ENCODE peak calls at places on chromosomes 16 and 17, in eight cellular contexts. O, C, H, I, V, D, G and Q are unnamed samples.

GRCh38 chr16:30748634-30749445 is 615 bp downstream of the PHKG2 start:
- DNase-seq in O (peak; percentile 57), C (no peak), H (peak; percentile 24), I (peak; percentile 23), V (peak; percentile 48), D (peak; percentile 50), G (peak; percentile 49), Q (peak; percentile 53)

GRCh38 chr16:88504489-88505404 is 51.7 kb downstream of the ZFPM1 start:
- DNase-seq in O (no peak), C (no peak), H (no peak), I (no peak), V (peak; percentile 32), D (no peak), G (peak; percentile 93), Q (no peak)

GRCh38 chr17:41695134-41695661 is 6.5 kb downstream of the EIF1 start:
- DNase-seq in O (peak; percentile 19), C (no peak), H (no peak), I (no peak), V (no peak), D (no peak), G (no peak), Q (no peak)

GRCh38 chr16:28258571-28258970 is 33.8 kb upstream of the SBK1 start:
- DNase-seq in O (peak; percentile 40), C (peak; percentile 71), H (peak; percentile 22), I (no peak), V (peak; percentile 24), D (peak; percentile 79), G (no peak), Q (no peak)

GRCh38 chr17:38617967-38618760 is 12.4 kb upstream of the SRCIN1 start:
- DNase-seq in O (no peak), C (no peak), H (no peak), I (no peak), V (no peak), D (no peak), G (no peak), Q (no peak)

GRCh38 chr17:76088041-76088867 is 9.3 kb downstream of the ZACN start:
- DNase-seq in O (no peak), C (no peak), H (no peak), I (no peak), V (no peak), D (no peak), G (no peak), Q (no peak)

GRCh38 chr17:74523308-74523707 is 8.0 kb downstream of the CD300LB start:
- DNase-seq in O (no peak), C (no peak), H (no peak), I (no peak), V (no peak), D (no peak), G (no peak), Q (no peak)

GRCh38 chr16:73527191-73527590 is 479.3 kb upstream of the ZFHX3 start:
- DNase-seq in O (peak; percentile 1), C (no peak), H (no peak), I (no peak), V (no peak), D (no peak), G (no peak), Q (peak; percentile 6)

GRCh38 chr17:82959990-82960418 is 119.4 kb upstream of the METRNL start:
- DNase-seq in O (no peak), C (peak; percentile 13), H (no peak), I (no peak), V (peak; percentile 6), D (peak; percentile 8), G (no peak), Q (no peak)

GRCh38 chr17:27980035-27980434 is 62.4 kb upstream of the NLK start:
- DNase-seq in O (peak; percentile 76), C (no peak), H (peak; percentile 79), I (no peak), V (no peak), D (no peak), G (no peak), Q (no peak)

GRCh38 chr17:80779961-80780380 is 211.7 kb upstream of the CHMP6 start:
- DNase-seq in O (peak; percentile 71), C (no peak), H (peak; percentile 93), I (peak; percentile 94), V (no peak), D (no peak), G (no peak), Q (peak; percentile 91)

GRCh38 chr17:81635973-81636504 is 873 bp downstream of the NPLOC4 start:
- DNase-seq in O (peak; percentile 64), C (no peak), H (no peak), I (no peak), V (no peak), D (no peak), G (no peak), Q (no peak)

GRCh38 chr16:66446737-66447136 is 19.6 kb downstream of the BEAN1 start:
- DNase-seq in O (no peak), C (no peak), H (no peak), I (no peak), V (no peak), D (no peak), G (no peak), Q (no peak)

GRCh38 chr17:14355556-14355955 is 54.7 kb downstream of the HS3ST3B1 start:
- DNase-seq in O (no peak), C (no peak), H (no peak), I (no peak), V (no peak), D (no peak), G (no peak), Q (no peak)

GRCh38 chr16:78437352-78437968 is 338.0 kb downstream of the WWOX start:
- DNase-seq in O (peak; percentile 32), C (no peak), H (no peak), I (peak; percentile 39), V (peak; percentile 11), D (no peak), G (peak; percentile 26), Q (peak; percentile 45)

GRCh38 chr17:35743911-35744328 is 9.1 kb downstream of the GAS2L2 start:
- DNase-seq in O (peak; percentile 57), C (no peak), H (peak; percentile 51), I (peak; percentile 45), V (peak; percentile 64), D (no peak), G (no peak), Q (peak; percentile 80)

DNA sequence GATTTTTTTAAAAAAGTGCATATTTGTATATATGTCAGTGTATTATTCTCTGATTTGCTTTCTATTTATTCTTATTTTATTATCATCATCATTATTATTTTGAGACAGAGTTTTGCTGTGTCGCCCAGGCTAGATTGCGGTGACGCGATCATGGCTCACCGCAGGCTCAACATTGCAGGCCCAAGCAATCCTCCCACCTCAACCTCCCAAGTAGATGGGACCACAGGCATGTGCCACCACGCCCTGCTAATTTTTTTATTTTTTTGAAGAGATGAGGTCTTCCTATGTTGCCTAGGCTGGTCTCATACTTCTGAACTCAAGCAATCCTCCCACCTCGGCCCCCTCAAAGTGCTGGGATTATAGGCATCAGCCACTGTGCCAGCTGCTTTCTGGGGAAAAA is 8.4 kb upstream of the ARHGAP17 start:
- DNase-seq in O (no peak), C (no peak), H (no peak), I (no peak), V (peak; percentile 45), D (no peak), G (no peak), Q (peak; percentile 70)
- H3K4me3 ChIP-seq in O (no peak overlapping the region), C (no peak overlapping the region), H (no peak overlapping the region), I (no peak overlapping the region), V (no peak overlapping the region), D (no peak overlapping the region), G (no peak overlapping the region), Q (no peak overlapping the region)

GRCh38 chr17:50090971-50091950 is 3.9 kb upstream of the PDK2 start:
- DNase-seq in O (no peak), C (no peak), H (no peak), I (no peak), V (no peak), D (no peak), G (no peak), Q (no peak)

GRCh38 chr17:50087246-50087911 is 7.8 kb upstream of the PDK2 start:
- DNase-seq in O (peak; percentile 83), C (peak; percentile 74), H (peak; percentile 73), I (peak; percentile 71), V (peak; percentile 69), D (peak; percentile 75), G (no peak), Q (peak; percentile 77)

GRCh38 chr17:50088952-50089825 is 6.0 kb upstream of the PDK2 start:
- DNase-seq in O (no peak), C (no peak), H (no peak), I (no peak), V (no peak), D (no peak), G (no peak), Q (no peak)

GRCh38 chr17:50090071-50090470 is 5.1 kb upstream of the PDK2 start:
- DNase-seq in O (no peak), C (no peak), H (no peak), I (no peak), V (no peak), D (no peak), G (no peak), Q (no peak)

DNA sequence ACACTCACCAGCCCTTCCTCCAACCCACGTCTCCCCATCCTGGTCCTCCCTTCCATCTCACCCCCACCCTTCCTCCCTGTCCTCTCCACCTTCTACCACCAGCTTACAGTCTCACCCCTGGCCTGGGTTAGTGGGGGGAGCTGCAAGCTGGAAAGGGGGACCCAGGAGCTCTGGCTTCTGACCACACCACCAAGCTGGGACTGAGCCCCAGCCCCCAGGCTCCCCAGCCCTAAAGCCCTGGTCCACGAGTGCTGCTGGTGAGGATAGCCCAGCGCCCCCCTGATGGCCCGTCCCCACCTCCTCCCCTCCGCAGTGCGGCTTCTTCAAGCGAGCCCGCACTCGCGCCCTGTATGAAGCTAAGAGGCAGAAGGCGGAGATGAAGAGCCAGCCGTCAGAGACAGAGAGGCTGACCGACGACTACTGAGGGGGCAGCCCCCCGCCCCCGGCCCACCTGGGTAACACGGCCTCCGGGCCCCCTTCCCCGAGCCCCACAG is 7.2 kb upstream of the PDK2 start:
- DNase-seq in O (no peak), C (no peak), H (no peak), I (no peak), V (no peak), D (no peak), G (no peak), Q (no peak)
- H3K4me3 ChIP-seq in O (no peak overlapping the region), C (no peak overlapping the region), H (no peak overlapping the region), I (no peak overlapping the region), V (no peak overlapping the region), D (no peak overlapping the region), G (no peak overlapping the region), Q (no peak overlapping the region)

GRCh38 chr16:21233045-21233520 is 416 bp upstream of the ANKS4B start:
- DNase-seq in O (no peak), C (no peak), H (no peak), I (no peak), V (no peak), D (no peak), G (no peak), Q (no peak)
- H3K4me3 ChIP-seq in O (no peak overlapping the region), C (no peak overlapping the region), H (no peak overlapping the region), I (no peak overlapping the region), V (no peak overlapping the region), D (no peak overlapping the region), G (no peak overlapping the region), Q (no peak overlapping the region)

DNA sequence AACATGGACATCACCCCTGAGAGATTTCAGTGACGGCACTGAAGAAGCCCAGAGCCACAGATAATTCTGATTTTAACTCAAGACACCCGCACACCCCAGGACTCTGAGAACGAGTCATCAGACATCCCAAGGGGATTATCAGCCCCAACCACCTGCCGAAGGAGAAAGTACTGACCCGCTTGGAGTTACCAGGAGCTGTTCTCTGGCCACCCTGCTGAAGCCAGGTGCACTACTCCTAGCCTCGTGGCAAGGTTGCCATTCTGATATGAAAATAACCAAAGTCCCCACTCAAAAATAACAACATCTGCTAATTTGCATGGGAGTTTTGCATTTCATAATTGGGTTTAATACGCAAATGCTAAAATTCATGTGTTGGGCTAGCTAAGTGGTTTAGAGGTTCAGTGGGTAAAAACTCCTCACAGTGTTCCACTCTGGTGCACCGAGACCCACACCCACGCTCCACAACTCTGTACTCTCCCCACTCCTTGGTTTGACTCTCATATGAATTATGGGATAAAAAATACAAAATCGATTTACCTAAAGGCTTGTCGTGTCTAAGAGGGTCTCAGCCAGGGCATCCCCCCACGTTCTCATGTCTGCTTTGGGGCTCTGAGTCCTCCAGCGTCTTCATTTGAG is 143.0 kb upstream of the NOL11 start:
- DNase-seq in O (no peak), C (no peak), H (no peak), I (no peak), V (no peak), D (no peak), G (no peak), Q (no peak)
- H3K4me3 ChIP-seq in O (no peak overlapping the region), C (no peak overlapping the region), H (no peak overlapping the region), I (no peak overlapping the region), V (no peak overlapping the region), D (no peak overlapping the region), G (no peak overlapping the region), Q (no peak overlapping the region)